ENCODE peak calls at places on chromosomes 6 and 20, in five cellular contexts. W, K, B, D and J are unnamed samples.

GRCh38 chr6:155717369-155717768 is 261.7 kb upstream of the NOX3 start:
- DNase-seq in W (no peak), K (no peak), B (no peak), D (no peak), J (no peak)

GRCh38 chr20:64058536-64058935 is 4.5 kb upstream of the TCEA2 start:
- DNase-seq in W (peak; percentile 51), K (no peak), B (no peak), D (no peak), J (no peak)

GRCh38 chr20:50987493-50988210 is 29.0 kb downstream of the MOCS3 start:
- DNase-seq in W (peak; percentile 82), K (peak; percentile 80), B (peak; percentile 88), D (peak; percentile 88), J (peak; percentile 73)

GRCh38 chr20:9955646-9956045 is 79.1 kb upstream of the ANKEF1 start:
- DNase-seq in W (peak; percentile 83), K (no peak), B (no peak), D (no peak), J (no peak)

GRCh38 chr6:47248446-47248845 is 61.3 kb downstream of the TNFRSF21 start:
- DNase-seq in W (no peak), K (no peak), B (no peak), D (peak; percentile 32), J (no peak)

GRCh38 chr20:3461191-3461874 is 9.5 kb upstream of the ATRN start:
- DNase-seq in W (no peak), K (no peak), B (no peak), D (no peak), J (no peak)

GRCh38 chr6:31400467-31401289 is 2.7 kb upstream of the MICA start:
- DNase-seq in W (peak; percentile 46), K (peak; percentile 78), B (peak; percentile 91), D (peak; percentile 12), J (peak; percentile 75)

GRCh38 chr6:3286641-3287171 is 28.0 kb downstream of the PSMG4 start:
- DNase-seq in W (no peak), K (no peak), B (no peak), D (no peak), J (no peak)

GRCh38 chr20:23399568-23400241 is 21.6 kb downstream of the NAPB start:
- DNase-seq in W (no peak), K (peak; percentile 22), B (no peak), D (peak; percentile 22), J (no peak)

GRCh38 chr6:89581669-89582068 is 56.9 kb downstream of the LYRM2 start:
- DNase-seq in W (no peak), K (no peak), B (no peak), D (no peak), J (no peak)

GRCh38 chr20:59405226-59405815 is 104.9 kb downstream of the EDN3 start:
- DNase-seq in W (no peak), K (no peak), B (no peak), D (no peak), J (no peak)

GRCh38 chr6:143279385-143279784 is 171.1 kb downstream of the ADAT2 start:
- DNase-seq in W (peak; percentile 27), K (peak; percentile 28), B (peak; percentile 23), D (peak; percentile 23), J (peak; percentile 20)

GRCh38 chr6:128630213-128630612 is 109.8 kb upstream of the PTPRK start:
- DNase-seq in W (peak; percentile 41), K (no peak), B (peak; percentile 1), D (no peak), J (no peak)

GRCh38 chr6:158817298-158818007 is 1.7 kb downstream of the EZR start:
- DNase-seq in W (no peak), K (no peak), B (peak; percentile 75), D (peak; percentile 78), J (no peak)

GRCh38 chr6:16181429-16182359 is 52.8 kb downstream of the MYLIP start:
- DNase-seq in W (no peak), K (no peak), B (no peak), D (no peak), J (no peak)

GRCh38 chr20:34956751-34957472 is 1.2 kb downstream of the MYH7B start:
- DNase-seq in W (no peak), K (no peak), B (no peak), D (no peak), J (no peak)

GRCh38 chr6:52019092-52019491 is 68.3 kb downstream of the PKHD1 start:
- DNase-seq in W (no peak), K (no peak), B (no peak), D (no peak), J (no peak)

GRCh38 chr20:22567944-22568871 is 16.2 kb downstream of the FOXA2 start:
- DNase-seq in W (no peak), K (no peak), B (peak; percentile 5), D (no peak), J (no peak)

GRCh38 chr20:15220009-15220656 is 882.7 kb upstream of the FLRT3 start:
- DNase-seq in W (peak; percentile 84), K (no peak), B (no peak), D (no peak), J (no peak)

GRCh38 chr20:24590193-24590982 is 121.0 kb downstream of the SYNDIG1 start:
- DNase-seq in W (no peak), K (no peak), B (no peak), D (no peak), J (no peak)

GRCh38 chr6:170134077-170135040 is 156.5 kb downstream of the DLL1 start:
- DNase-seq in W (no peak), K (no peak), B (no peak), D (no peak), J (no peak)

GRCh38 chr20:11261533-11262000 is 587.8 kb upstream of the JAG1 start:
- DNase-seq in W (peak; percentile 75), K (no peak), B (no peak), D (no peak), J (no peak)

GRCh38 chr6:107493158-107494057 is 3.5 kb downstream of the SOBP start:
- DNase-seq in W (peak; percentile 58), K (no peak), B (no peak), D (peak; percentile 77), J (no peak)

GRCh38 chr20:49187330-49188100 is 619 bp downstream of the STAU1 start:
- DNase-seq in W (no peak), K (peak; percentile 69), B (peak; percentile 37), D (peak; percentile 38), J (peak; percentile 71)

GRCh38 chr6:161418458-161418945 is 144.6 kb upstream of the AGPAT4 start:
- DNase-seq in W (peak; percentile 69), K (peak; percentile 57), B (peak; percentile 79), D (peak; percentile 81), J (peak; percentile 61)

GRCh38 chr6:79267128-79267527 is 32.6 kb upstream of the HMGN3 start:
- DNase-seq in W (no peak), K (no peak), B (no peak), D (no peak), J (no peak)

GRCh38 chr6:1995521-1996110 is 249.8 kb downstream of the GMDS start:
- DNase-seq in W (no peak), K (no peak), B (no peak), D (no peak), J (no peak)
- TF ChIP-seq CTCF in W (no peak), K (no peak), B (no peak), D (no peak), J (no peak)

GRCh38 chr6:45500924-45501816 is 123.4 kb upstream of the SUPT3H start:
- DNase-seq in W (no peak), K (peak; percentile 7), B (no peak), D (no peak), J (peak; percentile 8)

GRCh38 chr6:45505470-45505869 is 127.7 kb upstream of the SUPT3H start:
- DNase-seq in W (no peak), K (no peak), B (no peak), D (no peak), J (no peak)

GRCh38 chr6:45502446-45502845 is 124.7 kb upstream of the SUPT3H start:
- DNase-seq in W (no peak), K (no peak), B (no peak), D (no peak), J (no peak)

GRCh38 chr6:45507156-45507555 is 129.4 kb upstream of the SUPT3H start:
- DNase-seq in W (peak; percentile 92), K (no peak), B (no peak), D (no peak), J (no peak)

DNA sequence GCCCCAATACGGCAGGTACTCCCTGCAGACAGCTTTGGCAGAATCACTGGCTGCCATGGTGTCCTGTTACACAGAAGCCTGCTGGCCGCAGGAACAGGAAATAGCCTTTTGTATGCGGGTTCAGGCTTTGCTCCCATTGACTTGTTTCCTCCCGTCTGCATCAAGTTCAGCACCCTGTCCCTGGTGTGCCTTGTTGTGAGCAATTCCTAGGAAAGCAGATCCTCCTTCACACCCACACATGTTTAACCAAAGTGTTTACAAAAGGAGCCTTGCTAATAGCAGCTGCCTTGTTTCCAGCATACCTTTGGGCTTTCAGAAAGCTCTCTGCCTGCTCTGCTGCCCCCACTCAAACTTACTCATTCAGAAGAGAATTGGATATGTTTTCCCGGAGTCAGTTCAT is 127.2 kb upstream of the SUPT3H start:
- DNase-seq in W (peak; percentile 98), K (no peak), B (no peak), D (peak; percentile 49), J (no peak)
- TF ChIP-seq CTCF in W (no peak), K (no peak), B (no peak), D (no peak), J (no peak)

DNA sequence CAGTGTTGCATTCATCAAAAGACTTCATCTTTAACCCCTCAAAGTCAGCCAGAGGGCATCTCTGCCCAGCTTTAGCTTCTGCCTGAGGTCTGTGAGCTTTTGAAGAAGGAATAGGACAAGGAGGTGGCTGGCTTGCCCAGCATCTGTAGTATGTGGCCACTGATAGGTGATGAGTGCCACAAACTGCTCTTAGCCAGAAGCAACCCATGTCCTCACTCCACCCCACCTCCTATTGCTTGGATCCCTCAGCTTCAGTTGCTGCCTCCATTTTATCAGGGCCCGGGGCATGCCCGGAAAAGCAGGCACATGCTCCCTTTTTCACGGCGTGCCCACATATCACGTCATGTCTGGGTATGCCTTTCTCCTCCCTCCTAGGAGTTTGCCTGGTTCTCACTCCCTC is 11.9 kb upstream of the EFCAB8 start:
- DNase-seq in W (no peak), K (no peak), B (no peak), D (no peak), J (no peak)
- TF ChIP-seq CTCF in W (no peak), K (no peak), B (no peak), D (no peak), J (no peak)

GRCh38 chr6:18454446-18454845 is 67.3 kb downstream of the RNF144B start:
- DNase-seq in W (no peak), K (no peak), B (no peak), D (no peak), J (no peak)

GRCh38 chr6:18451756-18452155 is 64.6 kb downstream of the RNF144B start:
- DNase-seq in W (no peak), K (no peak), B (no peak), D (no peak), J (no peak)

DNA sequence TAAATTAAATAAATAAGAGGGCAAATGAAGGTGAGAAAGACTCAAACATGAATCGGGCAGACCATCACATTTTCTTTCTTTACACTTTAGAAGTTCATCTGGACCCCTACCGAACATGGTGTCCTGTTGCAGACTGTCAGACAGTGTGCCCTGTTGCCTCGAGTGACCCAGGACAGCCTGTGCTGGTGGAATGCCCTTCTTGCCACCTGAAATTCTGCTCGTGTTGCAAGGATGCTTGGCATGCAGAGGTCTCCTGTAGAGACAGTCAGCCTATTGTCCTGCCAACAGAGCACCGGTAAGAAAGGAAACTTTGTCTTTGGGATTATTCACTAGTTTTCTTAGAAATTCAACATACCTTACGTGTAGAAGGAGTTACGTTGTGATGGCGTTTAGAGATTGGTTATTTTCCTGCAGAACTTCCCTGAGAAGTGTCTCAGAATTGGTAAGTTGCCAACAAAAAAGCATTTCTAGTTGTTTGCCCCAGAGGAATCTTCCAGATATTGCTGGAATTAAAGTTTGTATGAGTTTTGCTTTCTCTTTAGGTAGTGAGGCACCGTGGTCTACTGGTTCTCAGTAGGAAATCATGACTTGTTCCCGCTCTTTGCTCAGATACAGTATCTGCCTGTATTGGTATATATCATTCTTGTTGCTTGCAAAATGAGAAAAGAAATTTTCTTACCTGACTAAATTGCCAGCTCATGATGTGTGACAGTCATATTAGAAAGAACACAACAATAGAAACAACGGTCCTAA is 70.1 kb downstream of the RNF144B start:
- DNase-seq in W (no peak), K (no peak), B (no peak), D (no peak), J (no peak)
- TF ChIP-seq CTCF in W (no peak), K (no peak), B (no peak), D (no peak), J (no peak)